ENCODE peak calls at places on chromosomes 2 and 18, in five cellular contexts. R is right cardiac atrium; D is stimulated activated CD4-positive, alpha-beta T cell treated with anti-CD3 and anti-CD28 coated beads, Interleukin-2, amount 100 ng/mL, for 48 hours; G is GM04504; X is kidney tubule cell. N is an unnamed sample.

GRCh38 chr2:173086518-173087213 is 11.0 kb downstream of the MAP3K20 start:
- DNase-seq in D (no peak), X (peak; percentile 20), R (no peak), G (peak; percentile 10), N (no peak)

GRCh38 chr2:220279840-220280239 is 652.4 kb downstream of the SLC4A3 start:
- DNase-seq in G (no peak), R (no peak), X (peak; percentile 46), D (no peak), N (no peak)

GRCh38 chr2:226215902-226216503 is 583.6 kb downstream of the IRS1 start:
- DNase-seq in D (peak; percentile 61), R (peak; percentile 38), X (peak; percentile 70), G (peak; percentile 27), N (peak; percentile 42)

GRCh38 chr2:97671526-97671925 is 2.0 kb downstream of the C2orf92 start:
- DNase-seq in G (no peak), D (no peak), R (no peak), X (no peak), N (no peak)

GRCh38 chr2:232776435-232776834 is at the start of gene KCNJ13:
- DNase-seq in D (no peak), X (peak; percentile 6), G (no peak), R (no peak), N (no peak)

GRCh38 chr2:173808676-173809075 is 156.5 kb downstream of the SP3 start:
- DNase-seq in G (no peak), D (no peak), R (no peak), X (no peak), N (no peak)

GRCh38 chr18:74290831-74291770 is 662 bp downstream of the CYB5A start:
- DNase-seq in X (peak; percentile 66), D (no peak), G (no peak), R (peak; percentile 60), N (no peak)

GRCh38 chr18:32576296-32576916 is 105.7 kb upstream of the GAREM1 start:
- DNase-seq in R (no peak), X (peak; percentile 39), D (no peak), G (no peak), N (no peak)

GRCh38 chr2:227862227-227862740 is 9.1 kb upstream of the DAW1 start:
- DNase-seq in X (peak; percentile 68), D (peak; percentile 30), R (no peak), G (no peak), N (no peak)

GRCh38 chr2:199484927-199485326 is 27.2 kb upstream of the SATB2 start:
- DNase-seq in X (peak; percentile 25), D (no peak), G (no peak), R (no peak), N (no peak)

GRCh38 chr2:129892360-129892759 is 87.1 kb upstream of the RAB6C start:
- DNase-seq in R (no peak), X (no peak), D (no peak), G (no peak), N (no peak)

GRCh38 chr2:98487806-98488189 is 43.1 kb downstream of the INPP4A start:
- DNase-seq in X (peak; percentile 33), D (no peak), R (no peak), G (no peak), N (no peak)

GRCh38 chr2:106161938-106162814 is 31.9 kb downstream of the UXS1 start:
- DNase-seq in G (no peak), R (no peak), X (peak; percentile 96), D (no peak), N (no peak)

GRCh38 chr2:29700560-29700959 is 220.8 kb downstream of the ALK start:
- DNase-seq in X (peak; percentile 98), G (no peak), R (no peak), D (no peak), N (no peak)

GRCh38 chr2:65456074-65456473 is 23.7 kb upstream of the SPRED2 start:
- DNase-seq in D (no peak), G (no peak), X (peak; percentile 96), R (no peak), N (no peak)

GRCh38 chr18:79890638-79891037 is 60.8 kb downstream of the SLC66A2 start:
- DNase-seq in R (no peak), X (no peak), G (no peak), D (no peak), N (no peak)

GRCh38 chr2:9613291-9613690 is 17.5 kb downstream of the YWHAQ start:
- DNase-seq in D (no peak), R (no peak), X (peak; percentile 22), G (no peak), N (no peak)

GRCh38 chr2:215454519-215454918 is 18.7 kb upstream of the FN1 start:
- DNase-seq in R (no peak), X (peak; percentile 54), G (no peak), D (no peak), N (no peak)

GRCh38 chr18:59516356-59517155 is 157.5 kb upstream of the LMAN1 start:
- DNase-seq in X (peak; percentile 74), R (peak; percentile 57), G (peak; percentile 47), D (no peak), N (no peak)

GRCh38 chr18:48563027-48563426 is 24.2 kb downstream of the CTIF start:
- DNase-seq in X (peak; percentile 78), R (no peak), D (no peak), G (peak; percentile 59), N (no peak)

GRCh38 chr2:221018262-221018661 is 553.8 kb downstream of the EPHA4 start:
- DNase-seq in D (no peak), R (no peak), X (no peak), G (no peak), N (no peak)

GRCh38 chr2:189253841-189254240 is 74.3 kb upstream of the COL5A2 start:
- DNase-seq in D (no peak), G (no peak), X (peak; percentile 13), R (no peak), N (no peak)

GRCh38 chr2:65932571-65932970 is 500.2 kb upstream of the SPRED2 start:
- DNase-seq in D (no peak), G (no peak), R (no peak), X (no peak), N (no peak)